ENCODE peak calls at places on chromosome 9, in eight cellular contexts. One of them, this sample, is unnamed.

GRCh38 chr9:130732131-130732530 is 38.6 kb downstream of the EXOSC2 start:
- DNase-seq in Jurkat, Clone E6-1: no peak
- DNase-seq in effector CD4-positive, alpha-beta T cell: no peak
- DNase-seq in activated T-helper 1 cell treated with anti-CD3 and anti-CD28 coated beads, Interleukin-2, amount 50 U/mL, for 16 hours: no peak
- DNase-seq in NCI-H1105: no peak
- DNase-seq in M059J: no peak
- DNase-seq in foreskin fibroblast: no peak
- DNase-seq in WTC11: no peak
- DNase-seq in this sample: no peak

GRCh38 chr9:129773262-129774048 is 20.6 kb upstream of the PTGES start:
- DNase-seq in effector CD4-positive, alpha-beta T cell: no peak
- DNase-seq in activated T-helper 1 cell treated with anti-CD3 and anti-CD28 coated beads, Interleukin-2, amount 50 U/mL, for 16 hours: no peak
- DNase-seq in NCI-H1105: no peak
- DNase-seq in M059J: peak
- DNase-seq in Jurkat, Clone E6-1: no peak
- DNase-seq in foreskin fibroblast: peak
- DNase-seq in WTC11: no peak
- DNase-seq in this sample: peak

GRCh38 chr9:110918316-110919054 is 119.8 kb downstream of the LPAR1 start:
- DNase-seq in WTC11: no peak
- DNase-seq in effector CD4-positive, alpha-beta T cell: no peak
- DNase-seq in foreskin fibroblast: peak
- DNase-seq in M059J: peak
- DNase-seq in NCI-H1105: no peak
- DNase-seq in Jurkat, Clone E6-1: no peak
- DNase-seq in activated T-helper 1 cell treated with anti-CD3 and anti-CD28 coated beads, Interleukin-2, amount 50 U/mL, for 16 hours: no peak
- DNase-seq in this sample: no peak

GRCh38 chr9:93286252-93287188 is 102.6 kb downstream of the WNK2 start:
- DNase-seq in foreskin fibroblast: no peak
- DNase-seq in effector CD4-positive, alpha-beta T cell: no peak
- DNase-seq in activated T-helper 1 cell treated with anti-CD3 and anti-CD28 coated beads, Interleukin-2, amount 50 U/mL, for 16 hours: no peak
- DNase-seq in M059J: no peak
- DNase-seq in Jurkat, Clone E6-1: no peak
- DNase-seq in NCI-H1105: no peak
- DNase-seq in WTC11: no peak
- DNase-seq in this sample: no peak

GRCh38 chr9:79685576-79685975 is 113.8 kb downstream of the TLE4 start:
- DNase-seq in WTC11: no peak
- DNase-seq in Jurkat, Clone E6-1: no peak
- DNase-seq in M059J: peak
- DNase-seq in foreskin fibroblast: peak
- DNase-seq in effector CD4-positive, alpha-beta T cell: no peak
- DNase-seq in NCI-H1105: no peak
- DNase-seq in activated T-helper 1 cell treated with anti-CD3 and anti-CD28 coated beads, Interleukin-2, amount 50 U/mL, for 16 hours: no peak
- DNase-seq in this sample: no peak

GRCh38 chr9:21556581-21557427 is 74.7 kb upstream of the IFNE start:
- DNase-seq in WTC11: no peak
- DNase-seq in M059J: no peak
- DNase-seq in foreskin fibroblast: no peak
- DNase-seq in effector CD4-positive, alpha-beta T cell: no peak
- DNase-seq in Jurkat, Clone E6-1: no peak
- DNase-seq in activated T-helper 1 cell treated with anti-CD3 and anti-CD28 coated beads, Interleukin-2, amount 50 U/mL, for 16 hours: no peak
- DNase-seq in NCI-H1105: no peak
- DNase-seq in this sample: no peak

GRCh38 chr9:74951725-74952151 is 974 bp downstream of the C9orf40 start:
- DNase-seq in activated T-helper 1 cell treated with anti-CD3 and anti-CD28 coated beads, Interleukin-2, amount 50 U/mL, for 16 hours: peak
- DNase-seq in M059J: peak
- DNase-seq in Jurkat, Clone E6-1: no peak
- DNase-seq in effector CD4-positive, alpha-beta T cell: peak
- DNase-seq in WTC11: peak
- DNase-seq in foreskin fibroblast: peak
- DNase-seq in NCI-H1105: peak
- DNase-seq in this sample: peak

GRCh38 chr9:111949919-111950318 is 53.3 kb downstream of the UGCG start:
- DNase-seq in M059J: peak
- DNase-seq in NCI-H1105: no peak
- DNase-seq in activated T-helper 1 cell treated with anti-CD3 and anti-CD28 coated beads, Interleukin-2, amount 50 U/mL, for 16 hours: no peak
- DNase-seq in Jurkat, Clone E6-1: no peak
- DNase-seq in WTC11: no peak
- DNase-seq in foreskin fibroblast: peak
- DNase-seq in effector CD4-positive, alpha-beta T cell: no peak
- DNase-seq in this sample: no peak

GRCh38 chr9:136262671-136263178 is 17.1 kb upstream of the QSOX2 start:
- DNase-seq in WTC11: no peak
- DNase-seq in activated T-helper 1 cell treated with anti-CD3 and anti-CD28 coated beads, Interleukin-2, amount 50 U/mL, for 16 hours: no peak
- DNase-seq in M059J: no peak
- DNase-seq in foreskin fibroblast: no peak
- DNase-seq in NCI-H1105: no peak
- DNase-seq in effector CD4-positive, alpha-beta T cell: no peak
- DNase-seq in Jurkat, Clone E6-1: no peak
- DNase-seq in this sample: no peak

GRCh38 chr9:20297646-20298084 is 324.6 kb downstream of the MLLT3 start:
- DNase-seq in NCI-H1105: no peak
- DNase-seq in M059J: peak
- DNase-seq in WTC11: no peak
- DNase-seq in activated T-helper 1 cell treated with anti-CD3 and anti-CD28 coated beads, Interleukin-2, amount 50 U/mL, for 16 hours: no peak
- DNase-seq in Jurkat, Clone E6-1: no peak
- DNase-seq in foreskin fibroblast: peak
- DNase-seq in effector CD4-positive, alpha-beta T cell: no peak
- DNase-seq in this sample: no peak

GRCh38 chr9:13845460-13845859 is 468.5 kb downstream of the NFIB start:
- DNase-seq in effector CD4-positive, alpha-beta T cell: no peak
- DNase-seq in M059J: peak
- DNase-seq in WTC11: no peak
- DNase-seq in foreskin fibroblast: peak
- DNase-seq in activated T-helper 1 cell treated with anti-CD3 and anti-CD28 coated beads, Interleukin-2, amount 50 U/mL, for 16 hours: no peak
- DNase-seq in NCI-H1105: no peak
- DNase-seq in Jurkat, Clone E6-1: no peak
- DNase-seq in this sample: no peak

GRCh38 chr9:118325757-118326156 is 621.6 kb downstream of the TLR4 start:
- DNase-seq in WTC11: no peak
- DNase-seq in Jurkat, Clone E6-1: no peak
- DNase-seq in M059J: no peak
- DNase-seq in activated T-helper 1 cell treated with anti-CD3 and anti-CD28 coated beads, Interleukin-2, amount 50 U/mL, for 16 hours: no peak
- DNase-seq in foreskin fibroblast: no peak
- DNase-seq in NCI-H1105: no peak
- DNase-seq in effector CD4-positive, alpha-beta T cell: no peak
- DNase-seq in this sample: no peak

GRCh38 chr9:93168581-93168980 is 15.4 kb upstream of the WNK2 start:
- DNase-seq in Jurkat, Clone E6-1: no peak
- DNase-seq in WTC11: no peak
- DNase-seq in effector CD4-positive, alpha-beta T cell: no peak
- DNase-seq in foreskin fibroblast: no peak
- DNase-seq in M059J: no peak
- DNase-seq in NCI-H1105: no peak
- DNase-seq in activated T-helper 1 cell treated with anti-CD3 and anti-CD28 coated beads, Interleukin-2, amount 50 U/mL, for 16 hours: no peak
- DNase-seq in this sample: no peak

GRCh38 chr9:113609562-113610318 is 146.2 kb downstream of the RGS3 start:
- DNase-seq in M059J: peak
- DNase-seq in NCI-H1105: no peak
- DNase-seq in Jurkat, Clone E6-1: no peak
- DNase-seq in WTC11: peak
- DNase-seq in foreskin fibroblast: peak
- DNase-seq in effector CD4-positive, alpha-beta T cell: no peak
- DNase-seq in activated T-helper 1 cell treated with anti-CD3 and anti-CD28 coated beads, Interleukin-2, amount 50 U/mL, for 16 hours: no peak
- DNase-seq in this sample: no peak